ENCODE peak calls at places on chromosomes 16 and 17, in ten cellular contexts. Q is HS-5; J is anterior cingulate cortex; H is HFF-Myc; C is AG10803; R is small intestine; V is omental fat pad; W is NCI-H146; Y is stimulated activated CD8-positive, alpha-beta memory T cell treated with anti-CD3 and anti-CD28 coated beads, Interleukin-2, amount 100 ng/mL, for 1 hour; B is AML-193. I is an unnamed sample.

GRCh38 chr16:46971271-46971670 is 2.2 kb downstream of the DNAJA2 start:
- DNase-seq in J (no peak), V (no peak), H (no peak), C (no peak), R (no peak), Y (no peak), W (no peak), Q (no peak), B (no peak), I (no peak)

GRCh38 chr17:5219536-5219935 is 15.1 kb downstream of the SCIMP start:
- DNase-seq in Q (no peak), B (no peak), Y (no peak), R (no peak), W (no peak), J (no peak), H (no peak), C (no peak), V (no peak), I (no peak)

GRCh38 chr17:77307479-77308198 is 166.9 kb downstream of the SEC14L1 start:
- DNase-seq in B (no peak), J (no peak), V (no peak), C (peak), H (no peak), W (no peak), Y (no peak), R (no peak), Q (no peak), I (no peak)

GRCh38 chr17:12545877-12546513 is 119.7 kb upstream of the MYOCD start:
- DNase-seq in C (peak), V (no peak), R (peak), W (peak), J (no peak), B (no peak), H (peak), Y (no peak), Q (peak), I (no peak)

GRCh38 chr17:358491-359133 is 6.0 kb upstream of the RPH3AL start:
- DNase-seq in J (no peak), R (no peak), Y (no peak), V (no peak), H (no peak), B (no peak), C (no peak), Q (no peak), W (no peak), I (no peak)

GRCh38 chr17:48841395-48841831 is 10.6 kb downstream of the CALCOCO2 start:
- DNase-seq in W (no peak), Q (no peak), J (no peak), H (no peak), B (peak), C (peak), V (no peak), Y (no peak), R (peak), I (no peak)

GRCh38 chr16:74601131-74601871 is 5.6 kb downstream of the GLG1 start:
- DNase-seq in B (no peak), V (no peak), W (no peak), H (no peak), Y (peak), R (peak), Q (no peak), J (no peak), C (no peak), I (no peak)

GRCh38 chr17:50499722-50500121 is 8.5 kb upstream of the MYCBPAP start:
- DNase-seq in W (no peak), Y (no peak), J (no peak), H (no peak), V (no peak), R (no peak), B (no peak), Q (no peak), C (no peak), I (no peak)

GRCh38 chr16:30087181-30087898 is 4.4 kb downstream of the TBX6 start:
- DNase-seq in B (no peak), Q (no peak), Y (no peak), H (no peak), V (no peak), W (no peak), R (no peak), J (no peak), C (no peak), I (no peak)

GRCh38 chr16:55668337-55669281 is 12.8 kb downstream of the SLC6A2 start:
- DNase-seq in B (no peak), W (no peak), C (peak), V (no peak), J (no peak), Q (no peak), H (peak), R (no peak), Y (no peak), I (no peak)

GRCh38 chr16:12486386-12486785 is 317.3 kb downstream of the CPPED1 start:
- DNase-seq in V (no peak), Y (no peak), C (no peak), J (no peak), R (no peak), H (no peak), W (no peak), Q (no peak), B (no peak), I (no peak)

GRCh38 chr16:55390838-55391237 is 66.8 kb downstream of the IRX6 start:
- DNase-seq in R (no peak), Y (no peak), C (no peak), B (no peak), J (no peak), V (no peak), Q (no peak), H (no peak), W (no peak), I (no peak)

GRCh38 chr16:5422047-5422446 is 324.5 kb upstream of the EEF2KMT start:
- DNase-seq in Q (no peak), C (no peak), R (no peak), B (no peak), V (no peak), W (no peak), Y (no peak), H (no peak), J (no peak), I (no peak)

GRCh38 chr16:27980919-27981670 is 82.4 kb downstream of the GSG1L start:
- DNase-seq in C (no peak), B (no peak), H (no peak), Q (no peak), W (no peak), V (no peak), Y (no peak), J (no peak), R (no peak), I (no peak)

GRCh38 chr16:30866031-30866430 is 27.8 kb downstream of the BCL7C start:
- DNase-seq in H (no peak), V (no peak), Q (no peak), B (no peak), C (no peak), R (no peak), W (no peak), Y (no peak), J (no peak), I (no peak)

GRCh38 chr16:50533317-50533716 is 14.9 kb upstream of the NKD1 start:
- DNase-seq in Y (no peak), V (no peak), W (no peak), B (no peak), R (no peak), C (no peak), H (no peak), Q (no peak), J (no peak), I (no peak)

GRCh38 chr16:3295209-3295608 is 10.0 kb downstream of the TIGD7 start:
- DNase-seq in H (no peak), Q (no peak), B (no peak), C (no peak), V (no peak), Y (no peak), W (no peak), J (no peak), R (no peak), I (no peak)

GRCh38 chr17:29585080-29585751 is 4.2 kb downstream of the GIT1 start:
- DNase-seq in B (no peak), V (no peak), W (no peak), C (no peak), J (no peak), R (no peak), H (no peak), Q (no peak), Y (no peak), I (no peak)

GRCh38 chr16:50560903-50561863 is 13.0 kb downstream of the NKD1 start:
- DNase-seq in C (no peak), Y (no peak), W (no peak), R (peak), Q (no peak), B (no peak), J (no peak), H (no peak), V (no peak), I (no peak)

GRCh38 chr17:19376799-19377198 is 1.5 kb upstream of the MAPK7 start:
- DNase-seq in W (peak), Q (no peak), J (no peak), Y (no peak), C (no peak), V (no peak), H (no peak), B (no peak), R (peak), I (no peak)